ENCODE peak calls at places on chromosomes 11 and 22, in seven cellular contexts. D, H, W, C, A, K and J are unnamed samples.
A peak's percentile ranks its signal among the peaks of the same experiment; 100 is the strongest.

GRCh38 chr11:19697721-19698121 is 14.9 kb upstream of the NAV2 start:
- DNase-seq in W (no peak), H (no peak), C (no peak), K (no peak), A (no peak), D (no peak), J (no peak)

GRCh38 chr22:47175151-47175760 is 412.8 kb downstream of the TBC1D22A start:
- DNase-seq in H (peak; percentile 49), C (no peak), W (peak; percentile 38), D (no peak), K (peak; percentile 71), A (no peak), J (peak; percentile 59)

GRCh38 chr11:85048801-85049200 is 578.3 kb downstream of the DLG2 start:
- DNase-seq in K (no peak), W (no peak), D (no peak), C (no peak), H (no peak), A (no peak), J (no peak)

GRCh38 chr11:73275381-73275750 is 3.2 kb downstream of the P2RY6 start:
- DNase-seq in D (no peak), W (no peak), A (no peak), H (no peak), K (no peak), C (no peak), J (no peak)

GRCh38 chr11:78646564-78647185 is 72.0 kb upstream of the NARS2 start:
- DNase-seq in W (no peak), D (peak; percentile 49), K (no peak), H (peak; percentile 44), A (peak; percentile 68), C (peak; percentile 60), J (peak; percentile 33)

GRCh38 chr11:75626692-75627536 is 41.9 kb downstream of the MAP6 start:
- DNase-seq in K (no peak), W (no peak), C (no peak), A (no peak), D (peak; percentile 11), H (peak; percentile 39), J (peak; percentile 37)

GRCh38 chr11:6925636-6926207 is 504 bp upstream of the ZNF215 start:
- DNase-seq in W (no peak), A (peak; percentile 49), C (no peak), H (peak; percentile 40), D (peak; percentile 6), K (no peak), J (peak; percentile 3)

GRCh38 chr22:38871360-38872171 is 450 bp downstream of the CBX6 start:
- DNase-seq in K (peak; percentile 83), W (no peak), A (peak; percentile 25), C (peak; percentile 51), H (no peak), D (no peak), J (peak; percentile 20)

GRCh38 chr11:106724293-106724892 is 293.9 kb downstream of the GUCY1A2 start:
- DNase-seq in D (no peak), K (no peak), W (no peak), A (no peak), H (peak; percentile 49), C (no peak), J (peak; percentile 34)

GRCh38 chr11:73230276-73230875 is 12.3 kb downstream of the P2RY2 start:
- DNase-seq in W (peak; percentile 4), A (no peak), K (no peak), C (no peak), H (no peak), D (no peak), J (no peak)

DNA sequence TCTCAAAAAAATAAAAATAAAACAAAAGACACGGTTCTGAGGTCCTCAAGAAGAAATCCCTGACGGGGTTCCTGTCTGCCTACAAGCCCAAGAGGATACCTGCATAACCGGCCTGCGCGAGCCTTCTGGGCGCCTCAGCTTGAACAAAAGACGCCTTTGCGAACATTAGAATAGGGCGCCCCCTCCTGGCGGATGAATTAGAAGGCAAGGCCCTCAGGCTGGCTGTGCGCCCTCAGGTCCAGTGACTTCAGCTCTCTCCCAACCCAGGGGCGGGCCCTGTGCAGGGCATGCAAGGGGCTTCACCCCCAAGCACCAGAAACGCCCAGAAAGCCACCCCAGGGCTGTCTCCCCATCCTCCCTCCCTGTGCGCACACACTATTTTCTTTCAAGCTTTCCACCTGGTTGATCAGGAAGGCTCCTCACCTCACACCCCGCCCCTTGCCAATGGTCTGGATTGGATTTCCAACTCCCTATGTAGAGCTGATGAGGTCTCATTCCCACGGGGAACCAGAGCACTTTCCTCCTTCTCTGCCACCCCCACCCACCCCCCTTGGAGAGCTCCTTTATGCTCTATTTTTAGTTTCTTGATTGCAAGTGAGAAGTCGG is 273.3 kb downstream of the BUD13 start:
- DNase-seq in D (peak; percentile 43), K (no peak), H (peak; percentile 43), W (peak; percentile 64), C (peak; percentile 84), A (peak; percentile 33), J (peak; percentile 56)
- TF ChIP-seq CTCF in D (peak; percentile 57), K (peak; percentile 57), H (peak; percentile 47), W (peak; percentile 38), C (peak; percentile 52), A (peak; percentile 62), J (peak; percentile 54)

DNA sequence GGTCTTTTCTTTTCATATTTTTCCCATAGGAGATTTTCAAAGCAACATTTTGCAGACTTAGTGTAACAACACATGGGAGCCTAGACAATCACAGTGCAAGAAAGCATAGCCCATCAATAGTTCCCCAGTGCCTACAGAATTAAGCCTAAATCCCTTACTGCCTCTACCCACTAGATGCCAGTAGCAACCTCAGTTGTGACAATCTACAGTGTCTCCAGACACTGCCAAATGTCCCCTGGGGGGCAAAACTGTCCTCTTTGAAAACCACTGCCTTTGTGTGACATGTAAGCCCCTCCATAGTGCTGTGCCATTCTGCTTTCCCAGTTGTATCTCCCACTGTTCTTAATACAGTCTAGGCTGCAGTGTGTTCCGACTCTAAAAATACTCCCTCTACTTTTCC is 1329.0 kb downstream of the LRRC4C start:
- DNase-seq in C (no peak), A (no peak), W (no peak), H (no peak), K (no peak), D (no peak), J (no peak)
- TF ChIP-seq CTCF in C (no peak), A (no peak), W (no peak), H (no peak), K (no peak), D (peak; percentile 15), J (no peak)

GRCh38 chr11:126163779-126164178 is 47.7 kb downstream of the RPUSD4 start:
- DNase-seq in W (no peak), D (no peak), C (no peak), A (no peak), K (no peak), H (no peak), J (no peak)

GRCh38 chr11:126162286-126163030 is 49.0 kb downstream of the RPUSD4 start:
- DNase-seq in K (no peak), W (no peak), D (no peak), A (no peak), C (no peak), H (no peak), J (no peak)

GRCh38 chr11:126164781-126165180 is 46.7 kb downstream of the RPUSD4 start:
- DNase-seq in W (no peak), D (no peak), C (no peak), H (no peak), A (no peak), K (no peak), J (no peak)

GRCh38 chr11:126161146-126161458 is 50.3 kb downstream of the RPUSD4 start:
- DNase-seq in K (no peak), H (no peak), D (no peak), W (no peak), A (no peak), C (no peak), J (no peak)

GRCh38 chr11:126163074-126163700 is 48.3 kb downstream of the RPUSD4 start:
- DNase-seq in K (no peak), D (peak; percentile 55), W (peak; percentile 86), A (peak; percentile 72), C (no peak), H (peak; percentile 88), J (peak; percentile 70)
- TF ChIP-seq CTCF in K (no peak), D (peak; percentile 4), W (no peak), A (peak; percentile 7), C (no peak), H (no peak), J (no peak)

GRCh38 chr11:827861-828167 is at the start of gene CRACR2B:
- DNase-seq in A (no peak), K (no peak), D (no peak), W (no peak), H (no peak), C (no peak), J (no peak)

GRCh38 chr11:825366-826231 is 2.1 kb upstream of the CRACR2B start:
- DNase-seq in W (no peak), H (no peak), A (no peak), K (no peak), C (no peak), D (no peak), J (no peak)

GRCh38 chr11:828501-829115 is 889 bp downstream of the CRACR2B start:
- DNase-seq in D (no peak), K (no peak), C (no peak), A (no peak), W (no peak), H (no peak), J (no peak)

GRCh38 chr11:826836-827145 is 928 bp upstream of the CRACR2B start:
- DNase-seq in K (no peak), A (no peak), C (no peak), D (no peak), W (no peak), H (no peak), J (no peak)

DNA sequence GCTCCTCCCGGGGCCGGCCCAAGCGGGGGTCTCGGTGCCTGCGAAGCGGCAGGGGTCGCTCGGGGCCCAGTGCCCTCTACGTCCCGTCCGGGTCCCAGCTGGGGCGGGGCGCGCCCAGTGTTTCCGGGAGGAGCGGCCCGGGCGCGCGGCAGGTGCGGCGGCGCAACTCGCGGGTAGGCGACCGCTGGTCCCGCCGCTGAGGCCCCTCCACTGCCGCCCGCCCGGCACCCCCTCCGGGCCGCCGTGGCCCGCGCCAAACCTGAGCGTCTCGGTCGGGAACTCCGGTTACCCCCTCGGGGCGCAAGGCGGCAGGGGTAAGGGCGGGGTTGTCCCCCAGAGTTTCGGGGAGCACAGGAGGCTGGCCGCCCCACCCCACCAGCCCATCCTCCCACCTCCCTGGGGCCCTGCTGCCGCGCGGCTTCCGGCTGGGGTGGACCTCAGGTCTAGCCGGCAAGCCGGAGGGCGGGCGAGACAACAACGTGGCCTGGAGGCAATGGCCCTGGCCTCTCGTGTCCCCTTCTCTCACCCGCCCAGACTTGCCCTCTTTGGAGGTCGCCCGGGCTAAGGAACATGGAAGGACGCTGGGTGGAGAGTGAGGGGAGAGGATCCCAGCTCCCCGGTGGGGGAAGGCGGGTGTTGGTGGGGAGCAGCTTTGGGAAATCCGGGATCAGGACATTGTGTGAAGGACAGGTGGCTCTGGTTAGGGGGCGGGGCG is 416 bp upstream of the CRACR2B start:
- DNase-seq in C (peak; percentile 83), W (no peak), K (no peak), D (no peak), H (no peak), A (no peak), J (no peak)
- TF ChIP-seq CTCF in C (no peak), W (no peak), K (no peak), D (no peak), H (no peak), A (no peak), J (no peak)